ENCODE peak calls at places on chromosomes 13 and 19, in seven cellular contexts. One of them, this sample, is unnamed.
A peak's percentile ranks its signal among the peaks of the same experiment; 100 is the strongest.

GRCh38 chr19:40219721-40220276 is 1.6 kb upstream of the TTC9B start:
- DNase-seq in ascending aorta: no peak
- DNase-seq in esophagus squamous epithelium: no peak
- DNase-seq in adrenal gland: no peak
- DNase-seq in mesenchymal stem cell: peak; percentile 87
- DNase-seq in heart left ventricle: no peak
- DNase-seq in transverse colon: no peak
- DNase-seq in this sample: peak; percentile 66

GRCh38 chr13:40221460-40222201 is 444.8 kb downstream of the FOXO1 start:
- DNase-seq in mesenchymal stem cell: peak; percentile 71
- DNase-seq in adrenal gland: no peak
- DNase-seq in esophagus squamous epithelium: no peak
- DNase-seq in heart left ventricle: no peak
- DNase-seq in ascending aorta: no peak
- DNase-seq in transverse colon: peak; percentile 28
- DNase-seq in this sample: no peak

GRCh38 chr19:45113628-45114027 is 20.6 kb downstream of the PPP1R37 start:
- DNase-seq in transverse colon: peak; percentile 69
- DNase-seq in mesenchymal stem cell: no peak
- DNase-seq in heart left ventricle: no peak
- DNase-seq in adrenal gland: no peak
- DNase-seq in ascending aorta: no peak
- DNase-seq in esophagus squamous epithelium: no peak
- DNase-seq in this sample: no peak

GRCh38 chr19:55681131-55682087 is 6.4 kb downstream of the EPN1 start:
- DNase-seq in ascending aorta: no peak
- DNase-seq in adrenal gland: peak; percentile 81
- DNase-seq in transverse colon: no peak
- DNase-seq in esophagus squamous epithelium: no peak
- DNase-seq in heart left ventricle: no peak
- DNase-seq in mesenchymal stem cell: no peak
- DNase-seq in this sample: no peak

GRCh38 chr19:56091066-56091490 is 30.0 kb downstream of the ZNF787 start:
- DNase-seq in adrenal gland: no peak
- DNase-seq in esophagus squamous epithelium: no peak
- DNase-seq in transverse colon: no peak
- DNase-seq in ascending aorta: no peak
- DNase-seq in mesenchymal stem cell: peak; percentile 34
- DNase-seq in heart left ventricle: no peak
- DNase-seq in this sample: no peak

GRCh38 chr19:15195987-15196682 is 4.7 kb downstream of the NOTCH3 start:
- DNase-seq in adrenal gland: no peak
- DNase-seq in ascending aorta: no peak
- DNase-seq in heart left ventricle: no peak
- DNase-seq in mesenchymal stem cell: no peak
- DNase-seq in esophagus squamous epithelium: no peak
- DNase-seq in transverse colon: peak; percentile 88
- DNase-seq in this sample: no peak

GRCh38 chr13:45604892-45605291 is 10.6 kb downstream of the ERICH6B start:
- DNase-seq in mesenchymal stem cell: no peak
- DNase-seq in adrenal gland: no peak
- DNase-seq in esophagus squamous epithelium: no peak
- DNase-seq in transverse colon: no peak
- DNase-seq in heart left ventricle: no peak
- DNase-seq in ascending aorta: no peak
- DNase-seq in this sample: no peak

GRCh38 chr13:43085545-43085944 is 62.2 kb downstream of the DNAJC15 start:
- DNase-seq in transverse colon: no peak
- DNase-seq in heart left ventricle: no peak
- DNase-seq in ascending aorta: no peak
- DNase-seq in mesenchymal stem cell: peak; percentile 52
- DNase-seq in esophagus squamous epithelium: no peak
- DNase-seq in adrenal gland: no peak
- DNase-seq in this sample: no peak

GRCh38 chr19:4057913-4058695 is 8.6 kb downstream of the ZBTB7A start:
- DNase-seq in heart left ventricle: peak; percentile 86
- DNase-seq in esophagus squamous epithelium: no peak
- DNase-seq in adrenal gland: peak; percentile 96
- DNase-seq in mesenchymal stem cell: peak; percentile 93
- DNase-seq in ascending aorta: peak; percentile 71
- DNase-seq in transverse colon: peak; percentile 87
- DNase-seq in this sample: no peak

GRCh38 chr13:21043898-21044297 is 17.5 kb downstream of the LATS2 start:
- DNase-seq in ascending aorta: no peak
- DNase-seq in transverse colon: no peak
- DNase-seq in esophagus squamous epithelium: no peak
- DNase-seq in heart left ventricle: no peak
- DNase-seq in adrenal gland: peak; percentile 46
- DNase-seq in mesenchymal stem cell: peak; percentile 92
- DNase-seq in this sample: no peak

GRCh38 chr19:43570174-43570791 is 5.0 kb downstream of the XRCC1 start:
- DNase-seq in ascending aorta: no peak
- DNase-seq in adrenal gland: no peak
- DNase-seq in heart left ventricle: no peak
- DNase-seq in esophagus squamous epithelium: no peak
- DNase-seq in transverse colon: no peak
- DNase-seq in mesenchymal stem cell: no peak
- DNase-seq in this sample: no peak

GRCh38 chr13:100892981-100893380 is 218.4 kb upstream of the TMTC4 start:
- DNase-seq in transverse colon: no peak
- DNase-seq in heart left ventricle: no peak
- DNase-seq in adrenal gland: no peak
- DNase-seq in ascending aorta: no peak
- DNase-seq in mesenchymal stem cell: no peak
- DNase-seq in esophagus squamous epithelium: no peak
- DNase-seq in this sample: no peak

GRCh38 chr19:55172741-55173140 is 6.3 kb upstream of the DNAAF3 start:
- DNase-seq in heart left ventricle: no peak
- DNase-seq in mesenchymal stem cell: peak; percentile 65
- DNase-seq in ascending aorta: no peak
- DNase-seq in adrenal gland: no peak
- DNase-seq in esophagus squamous epithelium: no peak
- DNase-seq in transverse colon: no peak
- DNase-seq in this sample: no peak

GRCh38 chr13:59680429-59681024 is 483.2 kb downstream of the DIAPH3 start:
- DNase-seq in esophagus squamous epithelium: no peak
- DNase-seq in adrenal gland: no peak
- DNase-seq in mesenchymal stem cell: peak; percentile 42
- DNase-seq in transverse colon: no peak
- DNase-seq in heart left ventricle: no peak
- DNase-seq in ascending aorta: no peak
- DNase-seq in this sample: no peak

GRCh38 chr13:108342369-108343289 is 73.1 kb downstream of the TNFSF13B start:
- DNase-seq in transverse colon: no peak
- DNase-seq in ascending aorta: no peak
- DNase-seq in esophagus squamous epithelium: no peak
- DNase-seq in heart left ventricle: no peak
- DNase-seq in adrenal gland: no peak
- DNase-seq in mesenchymal stem cell: peak; percentile 38
- DNase-seq in this sample: no peak

GRCh38 chr13:20997301-20998061 is 63.9 kb downstream of the LATS2 start:
- DNase-seq in ascending aorta: no peak
- DNase-seq in transverse colon: no peak
- DNase-seq in heart left ventricle: no peak
- DNase-seq in mesenchymal stem cell: peak; percentile 91
- DNase-seq in esophagus squamous epithelium: no peak
- DNase-seq in adrenal gland: no peak
- DNase-seq in this sample: no peak

GRCh38 chr19:43562698-43563241 is 12.6 kb downstream of the XRCC1 start:
- DNase-seq in mesenchymal stem cell: peak; percentile 88
- DNase-seq in transverse colon: peak; percentile 73
- DNase-seq in esophagus squamous epithelium: no peak
- DNase-seq in ascending aorta: peak; percentile 72
- DNase-seq in heart left ventricle: peak; percentile 87
- DNase-seq in adrenal gland: peak; percentile 97
- DNase-seq in this sample: no peak

GRCh38 chr19:5690955-5691204 is 785 bp downstream of the RPL36 start:
- DNase-seq in ascending aorta: no peak
- DNase-seq in transverse colon: peak; percentile 45
- DNase-seq in adrenal gland: no peak
- DNase-seq in heart left ventricle: no peak
- DNase-seq in esophagus squamous epithelium: no peak
- DNase-seq in mesenchymal stem cell: no peak
- DNase-seq in this sample: no peak

GRCh38 chr13:113321546-113321945 is 24.5 kb downstream of the LAMP1 start:
- DNase-seq in esophagus squamous epithelium: no peak
- DNase-seq in heart left ventricle: no peak
- DNase-seq in transverse colon: no peak
- DNase-seq in adrenal gland: no peak
- DNase-seq in mesenchymal stem cell: no peak
- DNase-seq in ascending aorta: no peak
- DNase-seq in this sample: no peak

GRCh38 chr13:56861472-56861871 is 279.2 kb upstream of the PRR20A start:
- DNase-seq in transverse colon: no peak
- DNase-seq in ascending aorta: no peak
- DNase-seq in heart left ventricle: no peak
- DNase-seq in mesenchymal stem cell: peak; percentile 1
- DNase-seq in esophagus squamous epithelium: no peak
- DNase-seq in adrenal gland: no peak
- DNase-seq in this sample: no peak

GRCh38 chr13:104810242-104810641 is 1725.2 kb downstream of the EFNB2 start:
- DNase-seq in adrenal gland: no peak
- DNase-seq in mesenchymal stem cell: no peak
- DNase-seq in heart left ventricle: no peak
- DNase-seq in transverse colon: no peak
- DNase-seq in esophagus squamous epithelium: no peak
- DNase-seq in ascending aorta: no peak
- DNase-seq in this sample: no peak

GRCh38 chr13:22655106-22655852 is 525.5 kb upstream of the SGCG start:
- DNase-seq in heart left ventricle: no peak
- DNase-seq in ascending aorta: no peak
- DNase-seq in mesenchymal stem cell: no peak
- DNase-seq in transverse colon: no peak
- DNase-seq in esophagus squamous epithelium: no peak
- DNase-seq in adrenal gland: no peak
- DNase-seq in this sample: no peak

GRCh38 chr13:27001705-27002104 is 169.9 kb downstream of the USP12 start:
- DNase-seq in transverse colon: peak; percentile 10
- DNase-seq in mesenchymal stem cell: no peak
- DNase-seq in ascending aorta: no peak
- DNase-seq in heart left ventricle: no peak
- DNase-seq in esophagus squamous epithelium: no peak
- DNase-seq in adrenal gland: no peak
- DNase-seq in this sample: no peak

GRCh38 chr19:45769821-45770191 is 754 bp upstream of the SIX5 start:
- DNase-seq in adrenal gland: peak; percentile 87
- DNase-seq in mesenchymal stem cell: peak; percentile 68
- DNase-seq in ascending aorta: no peak
- DNase-seq in esophagus squamous epithelium: no peak
- DNase-seq in heart left ventricle: no peak
- DNase-seq in transverse colon: peak; percentile 65
- DNase-seq in this sample: no peak

GRCh38 chr19:24033962-24034342 is 53.0 kb upstream of the ZNF254 start:
- DNase-seq in adrenal gland: peak; percentile 77
- DNase-seq in heart left ventricle: peak; percentile 31
- DNase-seq in ascending aorta: no peak
- DNase-seq in transverse colon: peak; percentile 62
- DNase-seq in mesenchymal stem cell: peak; percentile 76
- DNase-seq in esophagus squamous epithelium: no peak
- DNase-seq in this sample: peak; percentile 27

DNA sequence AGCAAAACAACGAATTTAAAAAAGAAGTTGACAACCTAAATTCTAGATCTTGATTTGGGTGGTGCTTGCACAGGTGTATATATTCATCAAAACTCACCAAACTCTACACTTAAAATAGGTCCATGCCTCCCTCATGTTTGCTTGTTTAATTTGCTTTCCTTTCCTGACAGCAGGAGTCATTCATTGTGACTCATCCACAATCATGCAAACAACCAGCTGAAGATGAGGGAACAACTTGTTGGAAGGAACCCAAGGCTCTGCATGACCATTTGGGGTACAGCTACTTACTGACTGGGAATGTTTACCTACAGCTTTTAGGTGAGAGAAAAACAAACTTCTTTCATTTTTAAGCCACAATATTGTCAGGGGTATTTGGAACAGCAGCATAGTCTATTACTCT is 96.6 kb downstream of the RXFP2 start:
- DNase-seq in mesenchymal stem cell: peak; percentile 68
- DNase-seq in adrenal gland: no peak
- DNase-seq in heart left ventricle: no peak
- DNase-seq in esophagus squamous epithelium: no peak
- DNase-seq in ascending aorta: no peak
- DNase-seq in transverse colon: no peak
- DNase-seq in this sample: no peak
- H3K4me1 ChIP-seq in mesenchymal stem cell: peaks cover 1% of the 10 kb centered on the region
- H3K4me1 ChIP-seq in adrenal gland: no peaks in the 10 kb centered on the region
- H3K4me1 ChIP-seq in heart left ventricle: no peaks in the 10 kb centered on the region
- H3K4me1 ChIP-seq in esophagus squamous epithelium: no peaks in the 10 kb centered on the region
- H3K4me1 ChIP-seq in ascending aorta: no peaks in the 10 kb centered on the region
- H3K4me1 ChIP-seq in transverse colon: no peaks in the 10 kb centered on the region
- H3K4me1 ChIP-seq in this sample: peaks cover 8% of the 10 kb centered on the region

GRCh38 chr19:17089238-17089637 is 13.7 kb downstream of the MYO9B start:
- DNase-seq in mesenchymal stem cell: peak; percentile 96
- DNase-seq in heart left ventricle: no peak
- DNase-seq in transverse colon: no peak
- DNase-seq in esophagus squamous epithelium: no peak
- DNase-seq in adrenal gland: no peak
- DNase-seq in ascending aorta: no peak
- DNase-seq in this sample: no peak
- H3K4me1 ChIP-seq in mesenchymal stem cell: peaks cover 22% of the 10 kb centered on the region
- H3K4me1 ChIP-seq in heart left ventricle: peaks cover 53% of the 10 kb centered on the region
- H3K4me1 ChIP-seq in transverse colon: peaks cover 16% of the 10 kb centered on the region
- H3K4me1 ChIP-seq in esophagus squamous epithelium: peaks cover 70% of the 10 kb centered on the region
- H3K4me1 ChIP-seq in adrenal gland: peaks cover 28% of the 10 kb centered on the region
- H3K4me1 ChIP-seq in ascending aorta: peaks cover 69% of the 10 kb centered on the region
- H3K4me1 ChIP-seq in this sample: peaks cover 5% of the 10 kb centered on the region

GRCh38 chr13:99361197-99361596 is 54.0 kb upstream of the GPR183 start:
- DNase-seq in heart left ventricle: no peak
- DNase-seq in esophagus squamous epithelium: no peak
- DNase-seq in ascending aorta: no peak
- DNase-seq in adrenal gland: no peak
- DNase-seq in transverse colon: no peak
- DNase-seq in mesenchymal stem cell: no peak
- DNase-seq in this sample: no peak

GRCh38 chr13:99363949-99364348 is 56.8 kb upstream of the GPR183 start:
- DNase-seq in transverse colon: no peak
- DNase-seq in esophagus squamous epithelium: no peak
- DNase-seq in adrenal gland: no peak
- DNase-seq in ascending aorta: no peak
- DNase-seq in mesenchymal stem cell: no peak
- DNase-seq in heart left ventricle: no peak
- DNase-seq in this sample: no peak

GRCh38 chr13:99360696-99361095 is 53.5 kb upstream of the GPR183 start:
- DNase-seq in transverse colon: no peak
- DNase-seq in mesenchymal stem cell: no peak
- DNase-seq in esophagus squamous epithelium: no peak
- DNase-seq in adrenal gland: no peak
- DNase-seq in ascending aorta: no peak
- DNase-seq in heart left ventricle: no peak
- DNase-seq in this sample: no peak

GRCh38 chr13:99363391-99363790 is 56.2 kb upstream of the GPR183 start:
- DNase-seq in esophagus squamous epithelium: no peak
- DNase-seq in transverse colon: no peak
- DNase-seq in adrenal gland: no peak
- DNase-seq in heart left ventricle: no peak
- DNase-seq in mesenchymal stem cell: no peak
- DNase-seq in ascending aorta: no peak
- DNase-seq in this sample: no peak

GRCh38 chr13:99362362-99362761 is 55.2 kb upstream of the GPR183 start:
- DNase-seq in ascending aorta: no peak
- DNase-seq in transverse colon: no peak
- DNase-seq in esophagus squamous epithelium: no peak
- DNase-seq in mesenchymal stem cell: no peak
- DNase-seq in adrenal gland: no peak
- DNase-seq in heart left ventricle: no peak
- DNase-seq in this sample: no peak
- H3K4me1 ChIP-seq in ascending aorta: no peaks in the 10 kb centered on the region
- H3K4me1 ChIP-seq in transverse colon: peaks cover 2% of the 10 kb centered on the region
- H3K4me1 ChIP-seq in esophagus squamous epithelium: peaks cover 12% of the 10 kb centered on the region
- H3K4me1 ChIP-seq in mesenchymal stem cell: no peaks in the 10 kb centered on the region
- H3K4me1 ChIP-seq in adrenal gland: peaks cover 6% of the 10 kb centered on the region
- H3K4me1 ChIP-seq in heart left ventricle: peaks cover 32% of the 10 kb centered on the region
- H3K4me1 ChIP-seq in this sample: no peaks in the 10 kb centered on the region

GRCh38 chr19:1410136-1410786 is 2.9 kb downstream of the DAZAP1 start:
- DNase-seq in adrenal gland: peak; percentile 78
- DNase-seq in ascending aorta: no peak
- DNase-seq in esophagus squamous epithelium: no peak
- DNase-seq in transverse colon: no peak
- DNase-seq in mesenchymal stem cell: peak; percentile 30
- DNase-seq in heart left ventricle: no peak
- DNase-seq in this sample: no peak
- H3K4me1 ChIP-seq in adrenal gland: peaks cover 48% of the 10 kb centered on the region
- H3K4me1 ChIP-seq in ascending aorta: peaks cover 36% of the 10 kb centered on the region
- H3K4me1 ChIP-seq in esophagus squamous epithelium: peaks cover 83% of the 10 kb centered on the region
- H3K4me1 ChIP-seq in transverse colon: peaks cover 60% of the 10 kb centered on the region
- H3K4me1 ChIP-seq in mesenchymal stem cell: peaks cover 58% of the 10 kb centered on the region
- H3K4me1 ChIP-seq in heart left ventricle: peaks cover 65% of the 10 kb centered on the region
- H3K4me1 ChIP-seq in this sample: peaks cover 22% of the 10 kb centered on the region